ENCODE peak calls at places on chromosomes 16 and 17, in four cellular contexts. S is suprapubic skin, T is mammary epithelial cell, P is A549. O is an unnamed sample.

GRCh38 chr16:626787-627457 is 3.9 kb upstream of the WFIKKN1 start:
- DNase-seq in S (peak; percentile 84), P (peak; percentile 92), T (peak; percentile 82), O (no peak)

GRCh38 chr17:19647697-19648474 is 665 bp upstream of the ALDH3A2 start:
- DNase-seq in T (peak; percentile 68), P (peak; percentile 86), S (peak; percentile 84), O (peak; percentile 91)

GRCh38 chr16:87924041-87924851 is 12.1 kb downstream of the CA5A start:
- DNase-seq in S (no peak), P (no peak), T (peak; percentile 56), O (no peak)

GRCh38 chr16:66984902-66985311 is 3.5 kb upstream of the CES4A start:
- DNase-seq in S (no peak), T (no peak), P (no peak), O (no peak)

GRCh38 chr17:44878627-44879221 is 20.5 kb downstream of the EFTUD2 start:
- DNase-seq in T (no peak), S (no peak), P (peak; percentile 45), O (no peak)

GRCh38 chr17:83183150-83183820 is 103.9 kb downstream of the METRNL start:
- DNase-seq in S (no peak), T (no peak), P (no peak), O (peak; percentile 63)

GRCh38 chr16:70703041-70703834 is 17.4 kb upstream of the MTSS2 start:
- DNase-seq in T (no peak), P (no peak), S (no peak), O (no peak)

GRCh38 chr17:40726919-40727318 is 23.4 kb upstream of the KRT24 start:
- DNase-seq in T (no peak), P (peak; percentile 20), S (no peak), O (no peak)

GRCh38 chr17:45838751-45839150 is 5.9 kb upstream of the SPPL2C start:
- DNase-seq in S (no peak), P (no peak), T (no peak), O (no peak)

GRCh38 chr17:39231091-39231561 is 5.4 kb upstream of the STAC2 start:
- DNase-seq in T (no peak), P (no peak), S (no peak), O (no peak)

GRCh38 chr16:61726125-61726524 is 310.1 kb downstream of the CDH8 start:
- DNase-seq in T (no peak), P (no peak), S (no peak), O (no peak)

GRCh38 chr17:42179911-42180410 is 981 bp downstream of the KCNH4 start:
- DNase-seq in T (peak; percentile 20), S (peak; percentile 67), P (peak; percentile 42), O (no peak)

GRCh38 chr17:17913695-17914332 is 58.4 kb downstream of the TOM1L2 start:
- DNase-seq in P (peak; percentile 88), S (peak; percentile 81), T (peak; percentile 97), O (no peak)

GRCh38 chr17:71530227-71530626 is 590.6 kb upstream of the SOX9 start:
- DNase-seq in P (no peak), T (peak; percentile 99), S (no peak), O (no peak)

GRCh38 chr17:40122944-40123810 is 1.4 kb downstream of the MSL1 start:
- DNase-seq in T (peak; percentile 36), P (peak; percentile 72), S (no peak), O (no peak)

GRCh38 chr17:39225974-39226683 is 384 bp upstream of the STAC2 start:
- DNase-seq in P (peak; percentile 60), S (no peak), T (no peak), O (no peak)

GRCh38 chr17:81200695-81201580 is 21.8 kb downstream of the CEP131 start:
- DNase-seq in P (peak; percentile 81), S (no peak), T (peak; percentile 54), O (no peak)

GRCh38 chr17:9878361-9878760 is 26.7 kb downstream of the RCVRN start:
- DNase-seq in P (no peak), T (no peak), S (no peak), O (no peak)

GRCh38 chr17:39674702-39675389 is 6.6 kb downstream of the PNMT start:
- DNase-seq in P (peak; percentile 23), T (no peak), S (peak; percentile 61), O (no peak)

GRCh38 chr17:39854909-39855308 is 9.2 kb downstream of the IKZF3 start:
- DNase-seq in S (no peak), T (no peak), P (no peak), O (no peak)

GRCh38 chr17:81939881-81940385 is 2.8 kb upstream of the PYCR1 start:
- DNase-seq in S (no peak), T (no peak), P (no peak), O (peak; percentile 86)

GRCh38 chr16:57485916-57486857 is at the start of gene DOK4:
- DNase-seq in P (peak; percentile 47), S (peak; percentile 88), T (peak; percentile 74), O (peak; percentile 92)

GRCh38 chr17:7263801-7264078 is 1.5 kb upstream of the CLDN7 start:
- DNase-seq in T (no peak), S (no peak), P (no peak), O (no peak)

GRCh38 chr17:72890711-72891110 is 201.8 kb downstream of the SLC39A11 start:
- DNase-seq in S (no peak), T (no peak), P (peak; percentile 25), O (no peak)

GRCh38 chr17:3647769-3648540 is 11.4 kb downstream of the CTNS start:
- DNase-seq in S (no peak), T (peak; percentile 28), P (peak; percentile 80), O (no peak)

GRCh38 chr17:10733666-10734065 is 3.8 kb upstream of the TMEM220 start:
- DNase-seq in S (no peak), T (no peak), P (no peak), O (no peak)

GRCh38 chr17:77696151-77696719 is 262.3 kb upstream of the TNRC6C start:
- DNase-seq in T (no peak), P (no peak), S (no peak), O (peak; percentile 58)

GRCh38 chr17:80832266-80832676 is 159.4 kb upstream of the CHMP6 start:
- DNase-seq in P (peak; percentile 55), T (peak; percentile 67), S (no peak), O (no peak)

GRCh38 chr17:45334231-45334630 is 17.4 kb upstream of the MAP3K14 start:
- DNase-seq in S (no peak), T (no peak), P (no peak), O (no peak)

GRCh38 chr17:7016406-7016805 is 4.0 kb downstream of the RNASEK start:
- DNase-seq in P (no peak), S (no peak), T (no peak), O (no peak)

GRCh38 chr16:60206511-60206910 is 1472.4 kb upstream of the GOT2 start:
- DNase-seq in T (no peak), P (no peak), S (no peak), O (no peak)

GRCh38 chr16:81590714-81591537 is 146.3 kb downstream of the CMIP start:
- DNase-seq in P (no peak), T (no peak), S (no peak), O (no peak)

GRCh38 chr17:76546556-76547182 is 6.8 kb downstream of the PRCD start:
- DNase-seq in T (peak; percentile 94), P (no peak), S (no peak), O (peak; percentile 65)

GRCh38 chr17:8243827-8244226 is 4.0 kb downstream of the CTC1 start:
- DNase-seq in T (no peak), S (no peak), P (peak; percentile 31), O (no peak)

GRCh38 chr17:57425903-57426574 is 169.7 kb downstream of the MSI2 start:
- DNase-seq in P (no peak), S (no peak), T (no peak), O (no peak)

GRCh38 chr16:66741131-66741900 is 10.1 kb downstream of the DYNC1LI2 start:
- DNase-seq in S (peak; percentile 92), P (peak; percentile 77), T (peak; percentile 75), O (no peak)

GRCh38 chr16:83400234-83400633 is 407.5 kb upstream of the HSBP1 start:
- DNase-seq in T (no peak), P (no peak), S (no peak), O (no peak)

GRCh38 chr17:12959441-12959840 is 58.4 kb downstream of the ELAC2 start:
- DNase-seq in S (no peak), P (no peak), T (no peak), O (no peak)

GRCh38 chr17:60091908-60092331 is 13.2 kb upstream of the HEATR6 start:
- DNase-seq in T (no peak), P (no peak), S (no peak), O (no peak)

GRCh38 chr16:75251280-75252048 is at the start of gene BCAR1:
- DNase-seq in T (peak; percentile 81), P (peak; percentile 85), S (no peak), O (peak; percentile 93)
- TF ChIP-seq CTCF in T (no peak), P (no peak), S (no peak), O (peak; percentile 36)

DNA sequence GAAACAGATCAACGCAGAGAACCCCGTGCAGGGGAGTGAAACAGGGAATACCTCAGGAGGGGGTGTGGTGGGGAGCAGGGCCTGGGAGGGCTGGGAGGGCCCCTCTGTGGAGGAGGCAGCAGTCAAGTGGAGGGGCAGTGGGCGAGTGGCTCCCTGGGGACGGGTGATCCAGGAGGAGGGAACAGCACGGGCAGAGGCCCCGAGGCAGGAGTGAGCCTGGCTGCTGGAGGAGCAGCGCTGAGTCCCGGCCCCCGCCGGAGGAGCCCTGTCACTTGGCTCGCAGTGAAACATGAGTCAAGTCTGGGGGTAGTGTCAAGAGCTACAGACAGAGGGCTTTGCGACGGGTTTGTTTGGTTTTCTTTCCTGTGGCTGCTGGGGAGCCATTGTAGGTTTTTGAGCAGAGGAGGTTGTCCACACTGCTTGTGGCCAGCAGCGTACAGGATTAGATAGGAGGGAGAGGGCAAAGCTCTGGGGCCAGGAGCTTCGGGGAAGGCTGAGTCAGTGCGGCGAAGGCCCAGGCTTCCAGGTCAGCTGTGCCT is 115.7 kb upstream of the CIBAR2 start:
- DNase-seq in P (no peak), S (no peak), T (no peak), O (no peak)
- TF ChIP-seq CTCF in P (no peak), S (no peak), T (no peak), O (peak; percentile 54)

GRCh38 chr16:2224183-2224486 is 744 bp downstream of the E4F1 start:
- DNase-seq in P (peak; percentile 61), S (no peak), T (no peak), O (no peak)
- TF ChIP-seq CTCF in P (no peak), S (no peak), T (no peak), O (peak; percentile 67)

GRCh38 chr16:68749424-68749823 is 12.3 kb downstream of the CDH1 start:
- DNase-seq in T (no peak), P (peak; percentile 35), S (no peak), O (no peak)
- TF ChIP-seq CTCF in T (no peak), P (peak; percentile 30), S (no peak), O (no peak)

GRCh38 chr17:5031365-5032082 is 3.7 kb downstream of the SLC52A1 start:
- DNase-seq in S (peak; percentile 89), T (peak; percentile 52), P (peak; percentile 86), O (no peak)
- TF ChIP-seq CTCF in S (peak; percentile 53), T (peak; percentile 77), P (peak; percentile 65), O (peak; percentile 83)